ENCODE peak calls at places on chromosomes 12 and 14, in seven cellular contexts. One of them, this sample, is unnamed.

GRCh38 chr12:67482751-67483661 is 165.5 kb upstream of the DYRK2 start:
- DNase-seq in GM06990: peak; percentile 35
- DNase-seq in RWPE2: no peak
- DNase-seq in ovary: peak; percentile 22
- DNase-seq in right lobe of liver: no peak
- DNase-seq in upper lobe of left lung: no peak
- DNase-seq in heart right ventricle: peak; percentile 55
- DNase-seq in this sample: no peak

GRCh38 chr14:26394114-26394855 is 203.5 kb downstream of the NOVA1 start:
- DNase-seq in GM06990: no peak
- DNase-seq in RWPE2: no peak
- DNase-seq in ovary: no peak
- DNase-seq in right lobe of liver: no peak
- DNase-seq in upper lobe of left lung: no peak
- DNase-seq in heart right ventricle: no peak
- DNase-seq in this sample: no peak

GRCh38 chr12:40892528-40892927 is 200.3 kb downstream of the CNTN1 start:
- DNase-seq in GM06990: no peak
- DNase-seq in RWPE2: no peak
- DNase-seq in ovary: no peak
- DNase-seq in right lobe of liver: no peak
- DNase-seq in upper lobe of left lung: no peak
- DNase-seq in heart right ventricle: no peak
- DNase-seq in this sample: no peak

GRCh38 chr12:125453751-125454150 is 388.5 kb downstream of the AACS start:
- DNase-seq in GM06990: no peak
- DNase-seq in RWPE2: no peak
- DNase-seq in ovary: no peak
- DNase-seq in right lobe of liver: no peak
- DNase-seq in upper lobe of left lung: no peak
- DNase-seq in heart right ventricle: no peak
- DNase-seq in this sample: no peak

GRCh38 chr14:104680056-104680805 is 9.2 kb upstream of the INF2 start:
- DNase-seq in GM06990: no peak
- DNase-seq in RWPE2: no peak
- DNase-seq in ovary: peak; percentile 35
- DNase-seq in right lobe of liver: peak; percentile 70
- DNase-seq in upper lobe of left lung: peak; percentile 79
- DNase-seq in heart right ventricle: no peak
- DNase-seq in this sample: no peak

GRCh38 chr14:89672636-89673279 is 255.7 kb upstream of the FOXN3 start:
- DNase-seq in GM06990: no peak
- DNase-seq in RWPE2: no peak
- DNase-seq in ovary: no peak
- DNase-seq in right lobe of liver: no peak
- DNase-seq in upper lobe of left lung: no peak
- DNase-seq in heart right ventricle: peak; percentile 22
- DNase-seq in this sample: no peak

GRCh38 chr12:81017792-81018191 is 60.1 kb upstream of the ACSS3 start:
- DNase-seq in GM06990: no peak
- DNase-seq in RWPE2: no peak
- DNase-seq in ovary: no peak
- DNase-seq in right lobe of liver: no peak
- DNase-seq in upper lobe of left lung: no peak
- DNase-seq in heart right ventricle: no peak
- DNase-seq in this sample: no peak

GRCh38 chr14:98946995-98947394 is 325.0 kb downstream of the BCL11B start:
- DNase-seq in GM06990: no peak
- DNase-seq in RWPE2: peak; percentile 34
- DNase-seq in ovary: no peak
- DNase-seq in right lobe of liver: no peak
- DNase-seq in upper lobe of left lung: no peak
- DNase-seq in heart right ventricle: peak; percentile 19
- DNase-seq in this sample: peak; percentile 34

GRCh38 chr12:104272938-104273337 is 30.6 kb upstream of the EID3 start:
- DNase-seq in GM06990: no peak
- DNase-seq in RWPE2: no peak
- DNase-seq in ovary: no peak
- DNase-seq in right lobe of liver: no peak
- DNase-seq in upper lobe of left lung: no peak
- DNase-seq in heart right ventricle: no peak
- DNase-seq in this sample: no peak

GRCh38 chr14:103537175-103537990 is 8.4 kb downstream of the TRMT61A start:
- DNase-seq in GM06990: no peak
- DNase-seq in RWPE2: no peak
- DNase-seq in ovary: no peak
- DNase-seq in right lobe of liver: no peak
- DNase-seq in upper lobe of left lung: no peak
- DNase-seq in heart right ventricle: peak; percentile 11
- DNase-seq in this sample: no peak

GRCh38 chr14:100317897-100318808 is 5.0 kb upstream of the SLC25A47 start:
- DNase-seq in GM06990: peak; percentile 84
- DNase-seq in RWPE2: no peak
- DNase-seq in ovary: peak; percentile 81
- DNase-seq in right lobe of liver: no peak
- DNase-seq in upper lobe of left lung: peak; percentile 94
- DNase-seq in heart right ventricle: peak; percentile 83
- DNase-seq in this sample: peak; percentile 96

GRCh38 chr12:20492251-20492728 is 124.0 kb downstream of the PDE3A start:
- DNase-seq in GM06990: peak; percentile 8
- DNase-seq in RWPE2: no peak
- DNase-seq in ovary: no peak
- DNase-seq in right lobe of liver: no peak
- DNase-seq in upper lobe of left lung: no peak
- DNase-seq in heart right ventricle: no peak
- DNase-seq in this sample: no peak

GRCh38 chr12:10554228-10554970 is 48.7 kb downstream of the EIF2S3B start:
- DNase-seq in GM06990: no peak
- DNase-seq in RWPE2: no peak
- DNase-seq in ovary: no peak
- DNase-seq in right lobe of liver: no peak
- DNase-seq in upper lobe of left lung: no peak
- DNase-seq in heart right ventricle: no peak
- DNase-seq in this sample: no peak

GRCh38 chr12:101940400-101940950 is 63.1 kb downstream of the DRAM1 start:
- DNase-seq in GM06990: no peak
- DNase-seq in RWPE2: no peak
- DNase-seq in ovary: no peak
- DNase-seq in right lobe of liver: no peak
- DNase-seq in upper lobe of left lung: no peak
- DNase-seq in heart right ventricle: no peak
- DNase-seq in this sample: no peak

GRCh38 chr12:118064608-118065007 is 3.6 kb upstream of the WSB2 start:
- DNase-seq in GM06990: no peak
- DNase-seq in RWPE2: no peak
- DNase-seq in ovary: no peak
- DNase-seq in right lobe of liver: no peak
- DNase-seq in upper lobe of left lung: no peak
- DNase-seq in heart right ventricle: no peak
- DNase-seq in this sample: peak; percentile 64

GRCh38 chr12:119512772-119513497 is 80.6 kb upstream of the TMEM233 start:
- DNase-seq in GM06990: no peak
- DNase-seq in RWPE2: no peak
- DNase-seq in ovary: no peak
- DNase-seq in right lobe of liver: no peak
- DNase-seq in upper lobe of left lung: no peak
- DNase-seq in heart right ventricle: no peak
- DNase-seq in this sample: no peak

GRCh38 chr14:66813636-66814035 is 305.7 kb downstream of the GPHN start:
- DNase-seq in GM06990: no peak
- DNase-seq in RWPE2: no peak
- DNase-seq in ovary: no peak
- DNase-seq in right lobe of liver: no peak
- DNase-seq in upper lobe of left lung: peak; percentile 51
- DNase-seq in heart right ventricle: no peak
- DNase-seq in this sample: no peak

GRCh38 chr14:99857551-99857950 is 64.3 kb downstream of the EML1 start:
- DNase-seq in GM06990: no peak
- DNase-seq in RWPE2: no peak
- DNase-seq in ovary: no peak
- DNase-seq in right lobe of liver: no peak
- DNase-seq in upper lobe of left lung: no peak
- DNase-seq in heart right ventricle: no peak
- DNase-seq in this sample: no peak

GRCh38 chr12:93896427-93896826 is 219.3 kb downstream of the CRADD start:
- DNase-seq in GM06990: no peak
- DNase-seq in RWPE2: no peak
- DNase-seq in ovary: no peak
- DNase-seq in right lobe of liver: no peak
- DNase-seq in upper lobe of left lung: no peak
- DNase-seq in heart right ventricle: no peak
- DNase-seq in this sample: peak; percentile 52

GRCh38 chr14:101075801-101076413 is 172.4 kb upstream of the RTL1 start:
- DNase-seq in GM06990: no peak
- DNase-seq in RWPE2: peak; percentile 47
- DNase-seq in ovary: peak; percentile 13
- DNase-seq in right lobe of liver: no peak
- DNase-seq in upper lobe of left lung: no peak
- DNase-seq in heart right ventricle: no peak
- DNase-seq in this sample: no peak

GRCh38 chr12:62191747-62192485 is 68.3 kb upstream of the USP15 start:
- DNase-seq in GM06990: peak; percentile 9
- DNase-seq in RWPE2: peak; percentile 37
- DNase-seq in ovary: peak; percentile 37
- DNase-seq in right lobe of liver: peak; percentile 59
- DNase-seq in upper lobe of left lung: peak; percentile 64
- DNase-seq in heart right ventricle: no peak
- DNase-seq in this sample: peak; percentile 48

GRCh38 chr12:57240069-57240921 is 10.7 kb downstream of the STAC3 start:
- DNase-seq in GM06990: peak; percentile 78
- DNase-seq in RWPE2: peak; percentile 70
- DNase-seq in ovary: no peak
- DNase-seq in right lobe of liver: no peak
- DNase-seq in upper lobe of left lung: peak; percentile 89
- DNase-seq in heart right ventricle: no peak
- DNase-seq in this sample: peak; percentile 85

GRCh38 chr12:5371636-5372035 is 60.3 kb upstream of the NTF3 start:
- DNase-seq in GM06990: no peak
- DNase-seq in RWPE2: no peak
- DNase-seq in ovary: no peak
- DNase-seq in right lobe of liver: no peak
- DNase-seq in upper lobe of left lung: no peak
- DNase-seq in heart right ventricle: no peak
- DNase-seq in this sample: no peak

GRCh38 chr14:64198486-64198885 is 95.7 kb downstream of the ESR2 start:
- DNase-seq in GM06990: no peak
- DNase-seq in RWPE2: no peak
- DNase-seq in ovary: no peak
- DNase-seq in right lobe of liver: no peak
- DNase-seq in upper lobe of left lung: no peak
- DNase-seq in heart right ventricle: no peak
- DNase-seq in this sample: no peak

GRCh38 chr12:106759526-106760183 is 14.8 kb upstream of the RIC8B start:
- DNase-seq in GM06990: no peak
- DNase-seq in RWPE2: no peak
- DNase-seq in ovary: no peak
- DNase-seq in right lobe of liver: no peak
- DNase-seq in upper lobe of left lung: no peak
- DNase-seq in heart right ventricle: no peak
- DNase-seq in this sample: no peak
- H3K4me3 ChIP-seq in GM06990: peak overlapping the region; percentile 55
- H3K4me3 ChIP-seq in RWPE2: no peak overlapping the region
- H3K4me3 ChIP-seq in ovary: no peak overlapping the region
- H3K4me3 ChIP-seq in right lobe of liver: no peak overlapping the region
- H3K4me3 ChIP-seq in upper lobe of left lung: no peak overlapping the region
- H3K4me3 ChIP-seq in heart right ventricle: no peak overlapping the region
- H3K4me3 ChIP-seq in this sample: no peak overlapping the region

DNA sequence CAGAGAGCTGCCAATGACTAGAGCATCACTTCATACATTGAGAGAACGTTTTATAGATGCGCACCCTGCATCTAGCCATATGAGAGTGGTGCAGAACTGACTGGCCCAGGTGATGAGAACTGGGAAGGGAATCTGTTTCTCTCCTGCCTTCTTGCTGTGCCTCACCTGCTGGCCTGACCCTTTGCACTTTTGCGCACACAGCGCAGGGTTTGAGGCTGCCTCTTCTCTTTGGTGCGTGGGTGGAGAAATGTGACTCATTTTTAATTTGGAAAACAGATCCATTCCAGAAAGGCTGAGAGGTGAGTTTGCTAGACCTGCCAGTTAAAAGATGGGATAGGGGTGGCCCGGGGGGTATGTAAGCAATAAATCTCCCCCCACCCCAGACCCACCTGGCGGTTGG is 453 bp upstream of the ESRRB start:
- DNase-seq in GM06990: no peak
- DNase-seq in RWPE2: no peak
- DNase-seq in ovary: no peak
- DNase-seq in right lobe of liver: no peak
- DNase-seq in upper lobe of left lung: no peak
- DNase-seq in heart right ventricle: no peak
- DNase-seq in this sample: no peak
- H3K27me3 ChIP-seq in GM06990: peaks cover 8% of the 10 kb centered on the region
- H3K27me3 ChIP-seq in RWPE2: peaks cover 73% of the 10 kb centered on the region
- H3K27me3 ChIP-seq in ovary: no peaks in the 10 kb centered on the region
- H3K27me3 ChIP-seq in right lobe of liver: no peaks in the 10 kb centered on the region
- H3K27me3 ChIP-seq in upper lobe of left lung: peaks cover 22% of the 10 kb centered on the region
- H3K27me3 ChIP-seq in heart right ventricle: peaks cover 49% of the 10 kb centered on the region
- H3K27me3 ChIP-seq in this sample: peaks cover 55% of the 10 kb centered on the region

DNA sequence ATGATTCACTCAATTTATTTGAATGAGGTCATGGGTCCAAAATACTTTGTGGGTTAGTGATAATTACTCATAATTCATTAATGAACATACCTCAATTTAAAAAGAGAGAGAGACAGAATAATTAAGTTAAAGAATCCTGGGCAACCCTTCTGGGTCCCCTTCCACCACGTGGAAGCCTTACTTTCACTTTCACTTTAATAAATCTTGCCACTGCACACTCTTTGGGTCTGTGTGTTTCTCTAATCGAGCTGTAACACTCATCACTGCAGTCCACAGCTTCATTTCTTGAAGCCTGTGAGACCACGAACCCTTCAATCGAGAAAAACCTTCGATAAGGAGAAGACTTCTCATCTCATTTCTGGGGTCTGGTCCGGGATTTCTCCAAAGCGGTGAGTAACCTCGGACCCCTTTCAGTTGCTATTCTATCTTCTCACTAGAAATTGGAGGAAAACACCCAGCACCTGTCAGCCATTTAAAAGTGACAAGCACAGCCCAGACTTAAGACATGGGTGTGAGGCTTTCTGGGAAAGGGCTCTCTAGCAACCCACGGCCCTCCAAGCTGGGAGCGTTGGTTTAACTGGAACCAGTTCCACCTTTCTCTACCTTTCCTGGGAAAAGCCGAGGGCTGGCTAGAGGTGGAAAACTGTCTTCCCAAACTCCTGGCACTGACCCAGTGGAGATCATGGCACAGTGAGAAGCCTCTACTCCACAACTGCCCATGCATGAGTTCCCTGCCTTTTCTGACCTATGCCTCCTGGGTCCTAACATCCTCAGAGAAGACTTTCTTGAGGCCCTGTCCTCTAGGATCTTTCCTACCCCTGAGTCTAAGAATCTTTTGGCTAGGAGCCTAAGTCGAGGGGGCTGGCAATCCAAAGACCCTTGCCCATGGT is 148.8 kb upstream of the ATF7IP start:
- DNase-seq in GM06990: no peak
- DNase-seq in RWPE2: no peak
- DNase-seq in ovary: no peak
- DNase-seq in right lobe of liver: no peak
- DNase-seq in upper lobe of left lung: no peak
- DNase-seq in heart right ventricle: no peak
- DNase-seq in this sample: no peak
- H3K4me3 ChIP-seq in GM06990: peak overlapping the region; percentile 20
- H3K4me3 ChIP-seq in RWPE2: no peak overlapping the region
- H3K4me3 ChIP-seq in ovary: no peak overlapping the region
- H3K4me3 ChIP-seq in right lobe of liver: no peak overlapping the region
- H3K4me3 ChIP-seq in upper lobe of left lung: peak overlapping the region; percentile 29
- H3K4me3 ChIP-seq in heart right ventricle: peak overlapping the region; percentile 12
- H3K4me3 ChIP-seq in this sample: no peak overlapping the region

GRCh38 chr12:53953831-53954693 is 641 bp upstream of the HOXC12 start:
- DNase-seq in GM06990: no peak
- DNase-seq in RWPE2: no peak
- DNase-seq in ovary: no peak
- DNase-seq in right lobe of liver: no peak
- DNase-seq in upper lobe of left lung: no peak
- DNase-seq in heart right ventricle: no peak
- DNase-seq in this sample: no peak
- H3K27me3 ChIP-seq in GM06990: peaks cover 7% of the 10 kb centered on the region
- H3K27me3 ChIP-seq in RWPE2: peaks cover 100% of the 10 kb centered on the region
- H3K27me3 ChIP-seq in ovary: peaks cover 14% of the 10 kb centered on the region
- H3K27me3 ChIP-seq in right lobe of liver: peaks cover 15% of the 10 kb centered on the region
- H3K27me3 ChIP-seq in upper lobe of left lung: peaks cover 97% of the 10 kb centered on the region
- H3K27me3 ChIP-seq in heart right ventricle: peaks cover 100% of the 10 kb centered on the region
- H3K27me3 ChIP-seq in this sample: peaks cover 100% of the 10 kb centered on the region

This sample was measured in H7.